ENCODE peak calls at places on chromosomes 12 and 14, in nine cellular contexts. D is omental fat pad, V is adipocyte, Q is stomach, X is mesenteric fat pad, I is Caki2, U is NCI-H510A treated with DMSO at 0.1 percent for 48 hours, N is B cell, F is activated T-helper 1 cell treated with Interleukin-2 at 50 U/mL for 16 hours. P is an unnamed sample.

GRCh38 chr12:45388545-45388944 is 172.7 kb downstream of the ANO6 start:
- DNase-seq in N (no peak), Q (no peak), U (no peak), V (peak; percentile 70), I (peak; percentile 23), D (no peak), F (no peak), X (no peak), P (no peak)

GRCh38 chr14:86305058-86305457 is 775.1 kb downstream of the FLRT2 start:
- DNase-seq in F (no peak), N (no peak), I (peak; percentile 32), U (no peak), D (no peak), V (no peak), Q (no peak), X (no peak), P (no peak)

GRCh38 chr12:131351319-131352028 is 359.4 kb upstream of the SFSWAP start:
- DNase-seq in X (no peak), F (no peak), Q (no peak), V (no peak), D (no peak), I (peak; percentile 47), U (no peak), N (no peak), P (no peak)

GRCh38 chr14:74612346-74613021 is 447 bp upstream of the LTBP2 start:
- DNase-seq in F (peak; percentile 76), N (peak; percentile 92), U (peak; percentile 27), Q (peak; percentile 81), I (peak; percentile 52), V (peak; percentile 94), D (no peak), X (peak; percentile 96), P (peak; percentile 78)

GRCh38 chr14:49992901-49993335 is 100.0 kb downstream of the ARF6 start:
- DNase-seq in N (no peak), I (peak; percentile 78), X (no peak), V (peak; percentile 68), D (no peak), Q (no peak), F (no peak), U (no peak), P (no peak)

GRCh38 chr14:63039800-63040380 is 5.4 kb downstream of the KCNH5 start:
- DNase-seq in Q (no peak), V (peak; percentile 71), D (no peak), F (no peak), U (peak; percentile 58), N (no peak), I (peak; percentile 29), X (no peak), P (peak; percentile 55)

GRCh38 chr14:103056322-103057027 is 874 bp downstream of the CDC42BPB start:
- DNase-seq in N (no peak), Q (peak; percentile 55), X (no peak), V (peak; percentile 76), D (no peak), U (peak; percentile 23), I (no peak), F (no peak), P (peak; percentile 69)

GRCh38 chr12:109458086-109458485 is 19.0 kb downstream of the KCTD10 start:
- DNase-seq in D (no peak), F (no peak), I (no peak), X (no peak), Q (no peak), N (no peak), U (no peak), V (peak; percentile 59), P (no peak)

GRCh38 chr14:50726372-50727107 is 58.4 kb upstream of the SAV1 start:
- DNase-seq in Q (no peak), I (no peak), V (peak; percentile 49), U (no peak), N (no peak), D (no peak), F (no peak), X (no peak), P (no peak)

GRCh38 chr12:1821805-1822204 is 1.4 kb downstream of the LRTM2 start:
- DNase-seq in D (no peak), N (no peak), X (no peak), I (no peak), F (no peak), V (no peak), Q (no peak), U (no peak), P (no peak)

GRCh38 chr12:55019784-55020183 is at the start of gene NEUROD4:
- DNase-seq in D (no peak), F (no peak), I (peak; percentile 81), Q (peak; percentile 40), X (no peak), N (no peak), U (peak; percentile 72), V (peak; percentile 71), P (no peak)

GRCh38 chr12:64616221-64616620 is 5.9 kb downstream of the RASSF3 start:
- DNase-seq in F (no peak), X (no peak), U (no peak), Q (no peak), V (peak; percentile 62), N (no peak), I (no peak), D (no peak), P (no peak)

GRCh38 chr12:69410571-69410970 is 51.0 kb downstream of the YEATS4 start:
- DNase-seq in F (no peak), N (no peak), U (no peak), I (no peak), Q (no peak), D (no peak), X (no peak), V (no peak), P (no peak)

GRCh38 chr14:61568572-61569011 is 126.7 kb upstream of the HIF1A start:
- DNase-seq in N (peak; percentile 91), V (no peak), Q (peak; percentile 72), D (no peak), I (no peak), U (peak; percentile 43), F (peak; percentile 24), X (no peak), P (peak; percentile 67)

GRCh38 chr12:2311001-2311778 is 258.4 kb downstream of the CACNA1C start:
- DNase-seq in N (no peak), Q (no peak), X (no peak), V (peak; percentile 86), D (no peak), U (no peak), I (no peak), F (no peak), P (no peak)

GRCh38 chr12:67355428-67356385 is 86.5 kb downstream of the CAND1 start:
- DNase-seq in X (no peak), Q (no peak), N (peak; percentile 21), V (peak; percentile 87), U (peak; percentile 67), I (peak; percentile 79), D (no peak), F (no peak), P (peak; percentile 52)

GRCh38 chr14:48826058-48826457 is 760.1 kb downstream of the RPS29 start:
- DNase-seq in Q (no peak), U (no peak), I (no peak), V (no peak), D (no peak), F (no peak), X (no peak), N (no peak), P (no peak)